ENCODE peak calls at places on chromosomes 6 and 20, in ten cellular contexts. W is putamen, X is HuH-7.5, T is GM04504, E is endothelial cell, N is RPMI7951, R is psoas muscle, L is naive B cell, Z is AG08395, D is head of caudate nucleus. K is an unnamed sample.

GRCh38 chr6:27312146-27312949 is at the start of gene POM121L2:
- DNase-seq in N (peak), W (peak), L (peak), R (peak), T (no peak), X (peak), Z (peak), E (peak), D (no peak), K (peak)

GRCh38 chr20:9032758-9033157 is 36.1 kb upstream of the PLCB4 start:
- DNase-seq in X (no peak), E (no peak), Z (peak), D (no peak), T (no peak), R (no peak), L (no peak), W (no peak), N (no peak), K (no peak)

GRCh38 chr20:45341939-45342862 is 6.0 kb downstream of the SDC4 start:
- DNase-seq in N (peak), T (no peak), Z (peak), D (no peak), E (peak), W (peak), X (peak), R (peak), L (no peak), K (peak)

GRCh38 chr20:37640600-37641561 is 52.9 kb upstream of the CTNNBL1 start:
- DNase-seq in R (no peak), E (no peak), N (peak), D (no peak), T (no peak), X (no peak), L (no peak), Z (no peak), W (no peak), K (no peak)

GRCh38 chr6:166304106-166304505 is 4.1 kb downstream of the PRR18 start:
- DNase-seq in N (no peak), X (no peak), W (no peak), T (no peak), E (no peak), D (no peak), R (no peak), Z (no peak), L (no peak), K (no peak)

GRCh38 chr20:2210646-2211556 is 84.9 kb upstream of the TGM3 start:
- DNase-seq in E (no peak), X (no peak), T (peak), R (peak), N (peak), Z (peak), W (no peak), D (no peak), L (no peak), K (peak)

GRCh38 chr20:41047279-41047974 is 18.8 kb downstream of the TOP1 start:
- DNase-seq in X (no peak), L (no peak), N (no peak), Z (no peak), E (no peak), D (no peak), W (no peak), T (no peak), R (no peak), K (no peak)

GRCh38 chr6:158879180-158879579 is 60.0 kb upstream of the EZR start:
- DNase-seq in L (no peak), D (no peak), T (no peak), E (no peak), Z (no peak), R (no peak), X (no peak), W (no peak), N (peak), K (no peak)

GRCh38 chr20:61046721-61047351 is 205.2 kb upstream of the CDH4 start:
- DNase-seq in R (no peak), Z (no peak), X (no peak), D (no peak), T (no peak), W (no peak), E (no peak), N (no peak), L (no peak), K (no peak)

GRCh38 chr6:24867104-24867703 is 68.5 kb upstream of the ARMH2 start:
- DNase-seq in W (no peak), D (no peak), N (no peak), T (no peak), Z (no peak), E (no peak), X (no peak), R (no peak), L (no peak), K (no peak)

GRCh38 chr6:162099685-162100084 is 627.9 kb downstream of the PRKN start:
- DNase-seq in W (no peak), R (peak), N (peak), Z (peak), X (no peak), L (no peak), E (no peak), D (no peak), T (peak), K (no peak)

GRCh38 chr20:47464380-47465101 is 37.1 kb upstream of the NCOA3 start:
- DNase-seq in E (no peak), D (no peak), T (peak), W (no peak), R (peak), L (no peak), X (peak), Z (peak), N (peak), K (peak)

GRCh38 chr20:62958388-62959100 is 6.0 kb downstream of the SLC17A9 start:
- DNase-seq in X (no peak), N (no peak), E (no peak), Z (no peak), T (no peak), R (no peak), W (no peak), L (no peak), D (no peak), K (no peak)

GRCh38 chr20:61321481-61321880 is 69.4 kb downstream of the CDH4 start:
- DNase-seq in W (no peak), X (no peak), E (no peak), D (no peak), N (no peak), T (no peak), Z (no peak), R (no peak), L (no peak), K (no peak)

GRCh38 chr20:63230800-63231268 is 4.9 kb upstream of the BIRC7 start:
- DNase-seq in X (peak), N (peak), D (peak), T (peak), L (no peak), R (peak), Z (peak), W (no peak), E (peak), K (peak)

GRCh38 chr20:8287328-8287727 is 155.3 kb downstream of the PLCB1 start:
- DNase-seq in T (no peak), X (no peak), L (no peak), Z (no peak), D (no peak), E (no peak), N (no peak), R (no peak), W (no peak), K (no peak)

GRCh38 chr6:56346958-56347357 is 99.6 kb upstream of the COL21A1 start:
- DNase-seq in L (no peak), W (no peak), E (no peak), X (no peak), Z (no peak), N (peak), T (no peak), R (no peak), D (no peak), K (no peak)

K was measured in left colon.